ENCODE peak calls at places on chromosomes 2 and 18, in nine cellular contexts. E is WTC11; Y is activated T-cell treated with anti-CD3 and anti-CD28 coated beads, Interleukin-2, amount 50 U/mL, for 72 hours; L is stimulated activated CD8-positive, alpha-beta memory T cell treated with anti-CD3 and anti-CD28 coated beads, Interleukin-7, amount 100 ng/mL, for 24 hours; O is SK-MEL-5; S is kidney; H is right cardiac atrium; U is non-pigmented ciliary epithelial cell; K is activated naive CD8-positive, alpha-beta T cell treated with anti-CD3 and anti-CD28 coated beads, Interleukin-2, amount 50 U/mL, for 24 hours. X is an unnamed sample.

GRCh38 chr2:38751847-38752410 is 768 bp upstream of the SRSF7 start:
- DNase-seq in K (no peak), L (no peak), Y (peak), O (peak), U (no peak), E (no peak), H (no peak), S (no peak), X (no peak)

GRCh38 chr2:233130481-233130970 is 70.4 kb downstream of the INPP5D start:
- DNase-seq in E (no peak), K (no peak), O (no peak), H (no peak), L (no peak), S (no peak), Y (no peak), U (no peak), X (no peak)

GRCh38 chr2:15436195-15436594 is 124.9 kb downstream of the NBAS start:
- DNase-seq in Y (no peak), L (no peak), H (no peak), U (no peak), S (no peak), K (no peak), O (no peak), E (no peak), X (no peak)

GRCh38 chr18:69996417-69996816 is 48.7 kb upstream of the CD226 start:
- DNase-seq in Y (no peak), K (no peak), L (no peak), S (no peak), E (no peak), O (no peak), U (no peak), H (no peak), X (no peak)

GRCh38 chr2:36748166-36748565 is 51.7 kb downstream of the VIT start:
- DNase-seq in H (no peak), U (no peak), Y (no peak), O (no peak), K (no peak), S (no peak), L (no peak), E (no peak), X (no peak)

GRCh38 chr2:96874099-96874831 is 4.4 kb upstream of the SEMA4C start:
- DNase-seq in U (no peak), O (no peak), H (no peak), S (peak), Y (peak), E (no peak), K (peak), L (no peak), X (no peak)

GRCh38 chr2:65026640-65027464 is 29.4 kb upstream of the CEP68 start:
- DNase-seq in U (no peak), H (no peak), Y (no peak), L (no peak), E (no peak), O (no peak), S (no peak), K (no peak), X (no peak)

GRCh38 chr2:65508225-65508624 is 75.8 kb upstream of the SPRED2 start:
- DNase-seq in Y (no peak), H (no peak), K (no peak), L (no peak), S (no peak), O (no peak), U (no peak), E (no peak), X (no peak)

GRCh38 chr2:73069041-73069854 is 2.3 kb downstream of the SFXN5 start:
- DNase-seq in L (no peak), Y (no peak), S (no peak), E (no peak), U (no peak), K (no peak), H (no peak), O (no peak), X (no peak)

GRCh38 chr2:241112592-241112991 is 10.5 kb upstream of the MTERF4 start:
- DNase-seq in L (no peak), U (no peak), O (no peak), E (no peak), K (peak), Y (peak), H (no peak), S (peak), X (peak)

GRCh38 chr2:218986148-218986761 is 1.3 kb upstream of the FEV start:
- DNase-seq in Y (no peak), O (no peak), S (no peak), E (no peak), L (no peak), H (no peak), U (no peak), K (no peak), X (peak)

GRCh38 chr2:6525371-6525770 is 340.3 kb downstream of the CMPK2 start:
- DNase-seq in S (no peak), L (no peak), K (no peak), Y (no peak), H (no peak), U (no peak), E (no peak), O (no peak), X (no peak)

GRCh38 chr2:11550302-11550701 is 16.5 kb downstream of the GREB1 start:
- DNase-seq in E (no peak), O (no peak), Y (no peak), K (no peak), H (no peak), L (no peak), U (no peak), S (no peak), X (no peak)

GRCh38 chr2:227182765-227183164 is 18.3 kb downstream of the COL4A3 start:
- DNase-seq in S (no peak), Y (no peak), O (no peak), H (no peak), L (no peak), E (no peak), K (no peak), U (no peak), X (no peak)

GRCh38 chr2:212990697-212991096 is 160.7 kb downstream of the IKZF2 start:
- DNase-seq in Y (no peak), E (no peak), O (no peak), S (no peak), L (no peak), U (no peak), H (no peak), K (no peak), X (no peak)

GRCh38 chr2:18623782-18624181 is 34.4 kb upstream of the NT5C1B start:
- DNase-seq in O (no peak), K (no peak), E (no peak), U (peak), H (no peak), L (no peak), S (no peak), Y (no peak), X (no peak)

GRCh38 chr2:240139011-240139441 is 1.4 kb downstream of the OTOS start:
- DNase-seq in O (no peak), H (no peak), L (no peak), U (no peak), S (peak), Y (no peak), E (no peak), K (no peak), X (no peak)

GRCh38 chr2:43075906-43076585 is 150.4 kb downstream of the ZFP36L2 start:
- DNase-seq in Y (no peak), O (no peak), U (no peak), E (no peak), S (peak), L (no peak), H (peak), K (no peak), X (no peak)